ENCODE peak calls at places on chromosomes 11 and 22, in nine cellular contexts. Q is erythroblast; N is head of caudate nucleus; G is activated CD4-positive, CD25-positive, alpha-beta regulatory T cell treated with anti-CD3 and anti-CD28 coated beads, Interleukin-2, amount 50 U/mL, for 16 hours; A is activated naive CD4-positive, alpha-beta T cell; F is HS-5; U is T-helper 9 cell; R is HCT116; K is naive thymus-derived CD4-positive, alpha-beta T cell. T is an unnamed sample.

GRCh38 chr22:48084749-48085090 is 1322.3 kb downstream of the TBC1D22A start:
- DNase-seq in Q (no peak), N (no peak), G (no peak), A (no peak), F (no peak), U (no peak), R (no peak), K (no peak), T (no peak)

GRCh38 chr11:106794058-106794457 is 224.2 kb downstream of the GUCY1A2 start:
- DNase-seq in Q (no peak), N (no peak), G (no peak), A (no peak), F (peak; percentile 4), U (no peak), R (no peak), K (no peak), T (peak; percentile 7)

GRCh38 chr11:67352546-67353316 is 615 bp downstream of the POLD4 start:
- DNase-seq in Q (peak; percentile 61), N (peak; percentile 22), G (peak; percentile 29), A (peak; percentile 65), F (no peak), U (no peak), R (no peak), K (no peak), T (no peak)

GRCh38 chr11:34052608-34053160 is 1.2 kb downstream of the CAPRIN1 start:
- DNase-seq in Q (peak; percentile 63), N (no peak), G (no peak), A (no peak), F (no peak), U (no peak), R (no peak), K (peak; percentile 36), T (no peak)

GRCh38 chr11:12163181-12163841 is 52.9 kb downstream of the MICAL2 start:
- DNase-seq in Q (no peak), N (no peak), G (no peak), A (no peak), F (no peak), U (no peak), R (no peak), K (no peak), T (no peak)

GRCh38 chr11:64093233-64094039 is 57.7 kb downstream of the FLRT1 start:
- DNase-seq in Q (no peak), N (no peak), G (no peak), A (no peak), F (no peak), U (no peak), R (no peak), K (no peak), T (no peak)

GRCh38 chr22:37544955-37545702 is 15.2 kb upstream of the CDC42EP1 start:
- DNase-seq in Q (peak; percentile 31), N (peak; percentile 68), G (no peak), A (no peak), F (no peak), U (peak; percentile 29), R (no peak), K (no peak), T (no peak)

GRCh38 chr11:121890377-121890776 is 225.6 kb downstream of the BLID start:
- DNase-seq in Q (no peak), N (no peak), G (no peak), A (no peak), F (no peak), U (no peak), R (no peak), K (no peak), T (no peak)

GRCh38 chr11:119433369-119433749 is 10.4 kb upstream of the THY1 start:
- DNase-seq in Q (no peak), N (no peak), G (no peak), A (no peak), F (peak; percentile 67), U (no peak), R (no peak), K (no peak), T (peak; percentile 59)

GRCh38 chr11:56817661-56818060 is 69.2 kb upstream of the OR9G4 start:
- DNase-seq in Q (no peak), N (no peak), G (no peak), A (no peak), F (no peak), U (no peak), R (no peak), K (no peak), T (no peak)

GRCh38 chr11:115503083-115503885 is 931 bp downstream of the CADM1 start:
- DNase-seq in Q (no peak), N (peak; percentile 86), G (no peak), A (no peak), F (no peak), U (no peak), R (no peak), K (no peak), T (no peak)

GRCh38 chr11:128394436-128395089 is 192.8 kb downstream of the ETS1 start:
- DNase-seq in Q (no peak), N (no peak), G (no peak), A (no peak), F (no peak), U (no peak), R (no peak), K (no peak), T (no peak)

GRCh38 chr22:41826001-41826400 is 6.9 kb upstream of the SREBF2 start:
- DNase-seq in Q (no peak), N (no peak), G (no peak), A (no peak), F (no peak), U (no peak), R (no peak), K (no peak), T (no peak)

GRCh38 chr11:17221968-17222367 is 14.2 kb upstream of the PIK3C2A start:
- DNase-seq in Q (no peak), N (no peak), G (no peak), A (no peak), F (peak; percentile 18), U (no peak), R (no peak), K (no peak), T (no peak)

GRCh38 chr11:6629573-6629891 is 10.3 kb upstream of the TPP1 start:
- DNase-seq in Q (no peak), N (no peak), G (no peak), A (no peak), F (no peak), U (no peak), R (no peak), K (no peak), T (no peak)

GRCh38 chr22:50112151-50113118 is 22.6 kb downstream of the MOV10L1 start:
- DNase-seq in Q (no peak), N (no peak), G (no peak), A (no peak), F (no peak), U (no peak), R (no peak), K (no peak), T (no peak)

GRCh38 chr22:32203181-32204105 is 1.4 kb downstream of the RFPL2 start:
- DNase-seq in Q (peak; percentile 73), N (no peak), G (no peak), A (no peak), F (no peak), U (no peak), R (no peak), K (no peak), T (no peak)

T was measured in HFF-Myc.